ENCODE peak calls at places on chromosomes 7 and 10, in nine cellular contexts. G, R, M, E, Y, S, C, J and B are unnamed samples.

GRCh38 chr10:32379314-32379949 is 32.5 kb upstream of the EPC1 start:
- DNase-seq in R (no peak), C (no peak), Y (peak), G (peak), M (peak), J (no peak), S (no peak), E (no peak), B (peak)

GRCh38 chr7:149773446-149774236 is at the start of gene ZNF467:
- DNase-seq in C (no peak), J (peak), Y (peak), G (no peak), R (peak), S (no peak), M (no peak), E (no peak), B (no peak)

GRCh38 chr7:74134117-74134539 is 40.0 kb upstream of the EIF4H start:
- DNase-seq in E (no peak), R (no peak), M (no peak), Y (no peak), J (no peak), C (no peak), S (no peak), G (no peak), B (no peak)

GRCh38 chr7:89246196-89246595 is 450.7 kb upstream of the TEX47 start:
- DNase-seq in Y (no peak), R (no peak), E (no peak), J (no peak), S (no peak), M (no peak), G (no peak), C (no peak), B (no peak)

GRCh38 chr10:48782321-48782720 is 97.6 kb downstream of the WDFY4 start:
- DNase-seq in C (no peak), R (peak), S (no peak), J (no peak), Y (no peak), G (no peak), M (no peak), E (no peak), B (no peak)

GRCh38 chr10:61971016-61971350 is 69.5 kb downstream of the ARID5B start:
- DNase-seq in M (peak), R (no peak), G (no peak), E (no peak), C (no peak), S (no peak), Y (no peak), J (no peak), B (no peak)

GRCh38 chr7:88111136-88111748 is 108.6 kb downstream of the SRI start:
- DNase-seq in G (peak), J (no peak), M (peak), R (no peak), E (no peak), Y (no peak), C (no peak), S (no peak), B (peak)

GRCh38 chr7:55060085-55060484 is 41.3 kb downstream of the EGFR start:
- DNase-seq in J (no peak), C (no peak), Y (no peak), R (no peak), S (no peak), M (no peak), E (no peak), G (no peak), B (no peak)

GRCh38 chr10:7546365-7546967 is 120.3 kb downstream of the ITIH5 start:
- DNase-seq in G (no peak), J (no peak), S (no peak), M (no peak), R (peak), C (no peak), Y (no peak), E (no peak), B (no peak)

GRCh38 chr10:132066812-132067211 is 1.1 kb downstream of the JAKMIP3 start:
- DNase-seq in R (peak), S (no peak), J (no peak), Y (no peak), E (peak), M (no peak), G (no peak), C (no peak), B (no peak)

GRCh38 chr7:130879191-130879590 is 145.2 kb upstream of the KLF14 start:
- DNase-seq in E (no peak), J (no peak), M (no peak), G (no peak), R (no peak), S (no peak), C (no peak), Y (no peak), B (no peak)

GRCh38 chr7:113562242-113562641 is 356.6 kb downstream of the PPP1R3A start:
- DNase-seq in S (no peak), E (no peak), J (no peak), R (no peak), C (no peak), G (no peak), M (no peak), Y (no peak), B (no peak)

GRCh38 chr10:80204801-80205477 is 398 bp downstream of the ANXA11 start:
- DNase-seq in J (peak), C (peak), G (peak), Y (peak), E (no peak), R (no peak), S (peak), M (no peak), B (no peak)

GRCh38 chr7:40622830-40623507 is 488.2 kb downstream of the SUGCT start:
- DNase-seq in S (no peak), J (no peak), E (no peak), M (no peak), R (no peak), C (no peak), G (no peak), Y (no peak), B (peak)
- TF ChIP-seq CTCF in S (no peak), J (no peak), E (no peak), M (no peak), R (no peak), C (no peak), G (no peak), Y (no peak), B (no peak)

DNA sequence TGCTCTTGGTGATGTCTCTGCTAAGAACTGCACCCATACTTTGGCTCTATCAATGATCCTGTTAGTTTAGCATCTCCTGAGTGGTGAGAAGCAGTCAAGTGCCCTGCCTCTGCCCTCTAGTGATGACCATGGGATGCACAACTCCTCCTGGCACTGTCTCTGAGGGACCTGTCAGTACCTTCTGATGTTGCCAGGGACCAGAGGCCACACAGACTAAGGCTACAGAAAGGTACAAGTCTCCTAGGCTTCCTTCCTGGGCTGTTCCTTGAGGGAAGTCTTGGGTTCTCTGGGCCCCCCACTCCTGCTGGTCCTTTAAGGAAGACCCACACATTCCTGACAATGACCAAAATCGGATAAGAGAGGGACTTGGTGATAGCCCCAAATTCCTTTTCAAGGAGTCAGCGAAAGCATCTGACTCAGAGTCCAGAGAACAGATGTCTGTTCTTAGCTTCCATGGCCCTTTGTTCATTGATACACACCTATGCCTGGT is 15.3 kb downstream of the NKX2-3 start:
- DNase-seq in J (no peak), E (no peak), Y (no peak), S (no peak), R (peak), G (peak), M (peak), C (no peak), B (no peak)
- TF ChIP-seq CTCF in J (peak), E (no peak), Y (no peak), S (no peak), R (no peak), G (peak), M (peak), C (no peak), B (peak)

GRCh38 chr7:93175219-93175618 is 27.0 kb upstream of the SAMD9L start:
- DNase-seq in G (no peak), E (no peak), S (no peak), M (no peak), Y (no peak), J (no peak), C (no peak), R (no peak), B (no peak)
- TF ChIP-seq CTCF in G (no peak), E (no peak), S (no peak), M (no peak), Y (no peak), J (peak), C (no peak), R (no peak), B (no peak)

GRCh38 chr10:133415752-133416151 is 8.7 kb downstream of the SPRN start:
- DNase-seq in Y (no peak), R (no peak), M (no peak), E (no peak), G (no peak), J (no peak), C (no peak), S (no peak), B (no peak)
- TF ChIP-seq CTCF in Y (no peak), R (no peak), M (no peak), E (no peak), G (no peak), J (no peak), C (no peak), S (no peak), B (no peak)

DNA sequence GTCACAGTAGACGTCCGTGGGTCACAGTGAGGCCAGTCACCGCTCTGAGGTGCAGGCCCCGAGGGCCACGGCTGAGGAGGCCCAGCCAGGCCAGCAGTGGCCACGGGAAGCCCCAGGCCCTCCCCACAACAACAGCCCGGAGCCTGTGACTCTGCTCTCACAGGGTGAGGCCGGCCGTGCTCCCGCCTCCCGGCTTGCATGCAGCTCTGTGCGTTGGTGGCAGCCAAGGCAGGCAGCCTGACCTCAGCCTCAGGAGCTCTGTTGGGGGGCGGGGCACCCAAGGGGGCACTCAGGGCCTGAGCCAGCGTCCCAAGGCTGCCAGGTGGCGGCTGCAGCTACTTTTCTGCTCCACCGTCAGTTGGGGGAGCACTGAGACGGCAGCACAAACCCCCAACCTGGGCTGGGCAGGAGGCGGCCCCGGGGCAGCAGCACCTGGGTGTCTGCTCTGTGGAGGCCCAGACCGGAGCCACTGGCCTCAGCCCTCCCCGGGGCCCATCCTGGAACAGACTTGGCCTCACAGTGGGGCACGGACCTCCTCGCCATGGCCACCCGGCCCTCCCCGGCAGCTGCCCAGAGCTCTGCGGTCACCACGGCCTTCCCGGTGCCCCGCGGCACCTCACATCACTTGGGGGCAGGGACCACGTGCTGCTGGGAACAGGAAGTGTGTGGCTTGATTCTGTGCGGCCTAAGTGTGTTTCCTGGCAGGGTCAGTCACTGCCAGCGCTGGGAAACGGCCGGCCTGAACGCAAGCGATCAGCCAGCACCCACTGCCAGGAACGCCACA is 13.3 kb downstream of the CYP2W1 start:
- DNase-seq in G (no peak), M (no peak), R (no peak), J (no peak), C (no peak), E (no peak), Y (no peak), S (no peak), B (no peak)
- TF ChIP-seq CTCF in G (no peak), M (no peak), R (no peak), J (no peak), C (no peak), E (no peak), Y (no peak), S (no peak), B (no peak)

DNA sequence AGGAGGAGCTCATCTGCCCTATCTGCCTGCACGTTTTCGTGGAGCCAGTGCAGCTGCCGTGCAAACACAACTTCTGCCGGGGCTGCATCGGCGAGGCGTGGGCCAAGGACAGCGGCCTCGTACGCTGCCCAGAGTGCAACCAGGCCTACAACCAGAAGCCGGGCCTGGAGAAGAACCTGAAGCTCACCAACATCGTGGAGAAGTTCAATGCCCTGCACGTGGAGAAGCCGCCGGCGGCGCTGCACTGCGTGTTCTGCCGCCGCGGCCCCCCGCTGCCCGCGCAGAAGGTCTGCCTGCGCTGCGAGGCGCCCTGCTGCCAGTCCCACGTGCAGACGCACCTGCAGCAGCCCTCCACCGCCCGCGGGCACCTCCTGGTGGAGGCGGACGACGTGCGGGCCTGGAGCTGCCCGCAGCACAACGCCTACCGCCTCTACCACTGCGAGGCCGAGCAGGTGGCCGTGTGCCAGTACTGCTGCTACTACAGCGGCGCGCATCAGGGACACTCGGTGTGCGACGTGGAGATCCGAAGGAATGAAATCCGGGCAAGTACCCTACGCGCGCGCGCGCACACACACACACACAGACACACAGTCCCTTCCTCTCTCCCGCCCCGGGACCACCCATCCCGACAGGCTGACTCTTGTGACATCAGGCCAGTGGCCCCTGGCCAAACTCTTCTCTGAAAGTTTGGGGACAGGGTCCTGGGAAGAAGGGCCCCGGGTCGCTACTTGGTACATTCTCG is 538 bp downstream of the TRIM8 start:
- DNase-seq in E (peak), C (peak), M (peak), Y (peak), S (no peak), R (peak), G (peak), J (peak), B (peak)
- TF ChIP-seq CTCF in E (peak), C (no peak), M (no peak), Y (peak), S (peak), R (peak), G (peak), J (peak), B (peak)

DNA sequence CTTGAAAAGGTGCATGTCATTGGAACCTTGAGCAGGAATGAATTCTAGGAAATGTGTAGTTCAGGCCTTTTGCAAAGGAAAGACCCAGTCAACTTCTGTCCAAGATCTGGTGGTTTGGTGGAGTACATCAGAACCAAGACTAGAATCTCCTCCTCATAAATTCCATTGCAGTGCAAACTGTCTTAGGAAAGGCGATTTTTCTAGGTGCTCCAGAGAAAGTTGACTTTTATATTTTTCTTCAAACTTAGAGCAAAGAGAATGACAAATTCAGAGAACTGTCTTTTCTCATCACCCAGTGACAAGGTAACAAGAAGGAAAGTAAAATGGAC is 50.0 kb downstream of the PRTFDC1 start:
- DNase-seq in J (no peak), R (no peak), C (no peak), E (no peak), G (no peak), Y (no peak), M (no peak), S (no peak), B (no peak)
- TF ChIP-seq CTCF in J (no peak), R (no peak), C (no peak), E (no peak), G (no peak), Y (no peak), M (no peak), S (no peak), B (no peak)

GRCh38 chr7:105006367-105007139 is 7.5 kb upstream of the KMT2E start:
- DNase-seq in S (no peak), M (no peak), C (no peak), J (peak), Y (no peak), G (no peak), E (no peak), R (no peak), B (no peak)
- TF ChIP-seq CTCF in S (no peak), M (no peak), C (no peak), J (no peak), Y (no peak), G (no peak), E (no peak), R (no peak), B (no peak)

DNA sequence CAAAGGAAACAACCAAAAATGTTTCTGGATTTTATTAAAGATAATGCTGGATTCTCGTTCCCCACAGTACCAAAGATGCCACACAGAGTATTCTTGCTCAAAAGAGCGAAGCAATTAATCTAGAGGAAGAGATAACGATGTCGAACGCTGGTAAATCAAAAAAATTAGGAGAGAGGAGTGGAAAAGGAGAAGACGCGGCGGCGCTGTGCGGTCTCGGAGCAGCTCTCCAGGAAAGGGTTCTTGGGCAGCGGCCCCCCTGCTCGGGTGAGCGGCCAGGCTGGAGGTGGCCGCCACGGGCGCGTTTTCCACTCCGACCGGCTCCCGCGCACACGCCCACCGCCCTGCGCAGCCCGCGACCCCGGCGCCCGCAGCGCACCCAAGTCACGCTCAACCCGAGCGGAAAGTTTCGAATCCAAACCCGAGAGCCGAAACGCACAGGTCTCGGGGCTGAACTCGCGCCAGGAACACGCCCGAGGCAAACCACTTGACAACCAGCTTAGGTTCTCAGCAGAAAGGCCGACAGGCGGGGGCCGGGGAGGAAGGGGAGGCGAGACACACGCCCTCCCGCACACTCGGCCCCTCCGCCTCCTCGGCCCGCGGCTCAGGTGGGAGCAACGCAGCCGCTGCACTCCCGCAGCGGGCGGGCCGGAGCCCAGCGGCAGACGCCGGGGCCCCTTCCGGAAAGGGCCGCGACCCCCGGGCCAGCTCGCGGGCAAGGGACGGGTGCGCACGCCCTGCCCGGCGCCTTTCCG is 924 bp downstream of the SRPK2 start:
- DNase-seq in Y (peak), G (peak), J (peak), M (peak), C (peak), E (peak), R (peak), S (no peak), B (peak)
- TF ChIP-seq CTCF in Y (no peak), G (no peak), J (no peak), M (no peak), C (no peak), E (peak), R (no peak), S (no peak), B (peak)

DNA sequence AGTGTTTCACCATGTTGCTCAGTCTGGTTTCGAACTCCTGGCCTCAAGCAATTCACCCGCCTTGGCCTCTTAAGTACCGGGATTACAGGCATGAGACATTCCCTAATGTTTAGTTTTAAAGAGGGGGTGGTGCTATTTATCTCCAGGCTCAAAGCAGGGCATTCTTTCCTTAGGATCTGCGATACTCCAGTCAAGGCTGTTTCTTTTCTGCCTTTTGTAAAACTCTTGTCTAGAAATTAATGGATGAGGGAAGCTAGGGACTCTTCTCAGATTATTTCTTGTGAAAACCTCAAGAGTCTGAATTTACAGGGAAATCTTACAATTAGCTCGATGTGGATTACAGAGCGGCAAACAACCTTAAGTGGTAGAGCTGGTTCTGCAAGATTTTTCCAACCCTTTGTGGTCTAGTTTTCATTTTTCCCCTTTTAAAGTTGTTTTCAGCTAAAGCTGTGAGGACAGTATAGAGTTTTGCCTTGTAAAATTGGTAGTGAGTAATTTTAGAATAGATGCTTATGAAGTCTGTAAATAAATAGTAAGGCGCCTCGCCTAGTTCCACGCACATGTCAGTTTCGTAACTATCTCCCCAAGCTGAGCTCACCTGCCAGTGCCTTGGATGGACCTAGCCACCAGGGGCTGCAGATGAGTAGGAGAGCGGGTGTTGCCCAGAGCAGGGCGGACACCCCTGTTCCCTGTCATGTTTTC is 53.1 kb downstream of the CUX1 start:
- DNase-seq in E (no peak), C (no peak), R (no peak), Y (no peak), J (peak), S (no peak), M (no peak), G (no peak), B (no peak)
- TF ChIP-seq CTCF in E (no peak), C (no peak), R (no peak), Y (no peak), J (peak), S (no peak), M (no peak), G (no peak), B (no peak)